ENCODE peak calls at places on chromosomes 16 and 17, in six cellular contexts. U is IMR-90, H is H9, W is neuronal stem cell, O is trophoblast cell, R is H1. A is an unnamed sample.

GRCh38 chr16:72291531-72291981 is 119.6 kb upstream of the PMFBP1 start:
- DNase-seq in U (peak), H (no peak), W (no peak), O (peak), R (no peak), A (peak)

GRCh38 chr17:73462830-73463229 is 151.0 kb upstream of the CDC42EP4 start:
- DNase-seq in U (no peak), H (no peak), W (no peak), O (no peak), R (no peak), A (no peak)

GRCh38 chr17:31533546-31534155 is 142.2 kb downstream of the RAB11FIP4 start:
- DNase-seq in U (peak), H (peak), W (peak), O (peak), R (no peak), A (peak)

GRCh38 chr17:9986754-9987382 is 81.8 kb upstream of the RCVRN start:
- DNase-seq in U (no peak), H (no peak), W (no peak), O (no peak), R (no peak), A (no peak)

GRCh38 chr17:69637399-69638165 is 223.1 kb downstream of the MAP2K6 start:
- DNase-seq in U (peak), H (no peak), W (no peak), O (no peak), R (no peak), A (peak)

GRCh38 chr17:35752471-35752870 is 568 bp downstream of the GAS2L2 start:
- DNase-seq in U (no peak), H (no peak), W (no peak), O (no peak), R (no peak), A (no peak)

GRCh38 chr17:12421646-12422306 is 243.9 kb upstream of the MYOCD start:
- DNase-seq in U (peak), H (no peak), W (no peak), O (no peak), R (no peak), A (peak)

GRCh38 chr17:49987681-49988441 is 7.2 kb downstream of the DLX3 start:
- DNase-seq in U (no peak), H (peak), W (no peak), O (no peak), R (no peak), A (no peak)

GRCh38 chr17:50198026-50198669 is 3.3 kb downstream of the COL1A1 start:
- DNase-seq in U (peak), H (no peak), W (no peak), O (peak), R (no peak), A (peak)

GRCh38 chr16:19213885-19214284 is 45.8 kb downstream of the SYT17 start:
- DNase-seq in U (no peak), H (no peak), W (no peak), O (no peak), R (no peak), A (no peak)

GRCh38 chr17:40854175-40854814 is 12.7 kb downstream of the KRT12 start:
- DNase-seq in U (peak), H (no peak), W (no peak), O (peak), R (no peak), A (peak)

GRCh38 chr16:28304214-28304613 is 11.9 kb downstream of the SBK1 start:
- DNase-seq in U (peak), H (peak), W (peak), O (peak), R (no peak), A (peak)

GRCh38 chr16:74949309-74949708 is 35.6 kb downstream of the WDR59 start:
- DNase-seq in U (no peak), H (no peak), W (no peak), O (no peak), R (no peak), A (no peak)

GRCh38 chr17:39963826-39964225 is 1.0 kb downstream of the GSDMA start:
- DNase-seq in U (no peak), H (no peak), W (no peak), O (no peak), R (no peak), A (no peak)

GRCh38 chr16:9790199-9790598 is 392.0 kb downstream of the GRIN2A start:
- DNase-seq in U (no peak), H (no peak), W (no peak), O (no peak), R (no peak), A (no peak)

GRCh38 chr17:11241611-11242226 is 706 bp downstream of the SHISA6 start:
- DNase-seq in U (no peak), H (peak), W (no peak), O (no peak), R (no peak), A (no peak)

GRCh38 chr16:69260019-69260418 is 51.1 kb upstream of the VPS4A start:
- DNase-seq in U (no peak), H (peak), W (no peak), O (no peak), R (no peak), A (no peak)

GRCh38 chr17:50129303-50129945 is 536 bp downstream of the SAMD14 start:
- DNase-seq in U (peak), H (peak), W (no peak), O (no peak), R (no peak), A (peak)

GRCh38 chr17:57391076-57391825 is 134.9 kb downstream of the MSI2 start:
- DNase-seq in U (no peak), H (no peak), W (no peak), O (peak), R (no peak), A (no peak)

GRCh38 chr16:66446737-66447136 is 19.6 kb downstream of the BEAN1 start:
- DNase-seq in U (no peak), H (no peak), W (no peak), O (peak), R (no peak), A (no peak)

GRCh38 chr16:14409563-14409962 is 220.5 kb downstream of the PARN start:
- DNase-seq in U (peak), H (no peak), W (no peak), O (peak), R (no peak), A (peak)

GRCh38 chr16:3576211-3576610 is 992 bp downstream of the NLRC3 start:
- DNase-seq in U (no peak), H (no peak), W (no peak), O (no peak), R (no peak), A (no peak)

GRCh38 chr16:6573577-6573976 is 759.1 kb upstream of the RBFOX1 start:
- DNase-seq in U (no peak), H (peak), W (peak), O (no peak), R (peak), A (no peak)

GRCh38 chr16:27439273-27440018 is 37.5 kb downstream of the IL21R start:
- DNase-seq in U (no peak), H (no peak), W (no peak), O (no peak), R (no peak), A (no peak)

GRCh38 chr16:1786242-1787055 is 3.7 kb downstream of the NUBP2 start:
- DNase-seq in U (no peak), H (peak), W (no peak), O (no peak), R (no peak), A (no peak)

GRCh38 chr17:5526821-5527598 is 40.6 kb downstream of the MIS12 start:
- DNase-seq in U (peak), H (no peak), W (peak), O (peak), R (no peak), A (peak)

GRCh38 chr16:19291459-19291858 is 5.9 kb downstream of the CLEC19A start:
- DNase-seq in U (no peak), H (peak), W (peak), O (peak), R (no peak), A (peak)

GRCh38 chr17:75031972-75032895 is 14.5 kb downstream of the ATP5PD start:
- DNase-seq in U (peak), H (peak), W (no peak), O (peak), R (no peak), A (peak)

GRCh38 chr16:78994135-78994534 is 606.4 kb downstream of the MAF start:
- DNase-seq in U (no peak), H (no peak), W (no peak), O (no peak), R (no peak), A (no peak)
- H4K8ac ChIP-seq in U (no peak), H (no peak), W (no peak), O (no peak), R (no peak), A (no peak)

GRCh38 chr17:77373298-77374169 is 232.8 kb downstream of the SEC14L1 start:
- DNase-seq in U (no peak), H (peak), W (no peak), O (no peak), R (no peak), A (peak)
- H3K18ac ChIP-seq in U (peak), H (peak), W (peak), O (peak), R (peak), A (peak)

GRCh38 chr17:79454826-79455225 is 156.0 kb downstream of the RBFOX3 start:
- DNase-seq in U (no peak), H (no peak), W (no peak), O (no peak), R (no peak), A (no peak)
- H3K14ac ChIP-seq in U (no peak), H (no peak), W (no peak), O (no peak), R (no peak), A (no peak)

GRCh38 chr17:21119247-21119944 is 7.4 kb upstream of the DHRS7B start:
- DNase-seq in U (peak), H (peak), W (peak), O (peak), R (no peak), A (peak)
- H4K8ac ChIP-seq in U (no peak), H (no peak), W (no peak), O (peak), R (no peak), A (no peak)

GRCh38 chr17:62617894-62618472 is 9.5 kb upstream of the MRC2 start:
- DNase-seq in U (peak), H (no peak), W (no peak), O (no peak), R (no peak), A (no peak)
- H3K18ac ChIP-seq in U (no peak), H (no peak), W (peak), O (no peak), R (no peak), A (no peak)

GRCh38 chr16:24093049-24093448 is 163.1 kb upstream of the CACNG3 start:
- DNase-seq in U (no peak), H (no peak), W (no peak), O (no peak), R (no peak), A (no peak)
- H3K14ac ChIP-seq in U (no peak), H (no peak), W (no peak), O (no peak), R (no peak), A (no peak)

DNA sequence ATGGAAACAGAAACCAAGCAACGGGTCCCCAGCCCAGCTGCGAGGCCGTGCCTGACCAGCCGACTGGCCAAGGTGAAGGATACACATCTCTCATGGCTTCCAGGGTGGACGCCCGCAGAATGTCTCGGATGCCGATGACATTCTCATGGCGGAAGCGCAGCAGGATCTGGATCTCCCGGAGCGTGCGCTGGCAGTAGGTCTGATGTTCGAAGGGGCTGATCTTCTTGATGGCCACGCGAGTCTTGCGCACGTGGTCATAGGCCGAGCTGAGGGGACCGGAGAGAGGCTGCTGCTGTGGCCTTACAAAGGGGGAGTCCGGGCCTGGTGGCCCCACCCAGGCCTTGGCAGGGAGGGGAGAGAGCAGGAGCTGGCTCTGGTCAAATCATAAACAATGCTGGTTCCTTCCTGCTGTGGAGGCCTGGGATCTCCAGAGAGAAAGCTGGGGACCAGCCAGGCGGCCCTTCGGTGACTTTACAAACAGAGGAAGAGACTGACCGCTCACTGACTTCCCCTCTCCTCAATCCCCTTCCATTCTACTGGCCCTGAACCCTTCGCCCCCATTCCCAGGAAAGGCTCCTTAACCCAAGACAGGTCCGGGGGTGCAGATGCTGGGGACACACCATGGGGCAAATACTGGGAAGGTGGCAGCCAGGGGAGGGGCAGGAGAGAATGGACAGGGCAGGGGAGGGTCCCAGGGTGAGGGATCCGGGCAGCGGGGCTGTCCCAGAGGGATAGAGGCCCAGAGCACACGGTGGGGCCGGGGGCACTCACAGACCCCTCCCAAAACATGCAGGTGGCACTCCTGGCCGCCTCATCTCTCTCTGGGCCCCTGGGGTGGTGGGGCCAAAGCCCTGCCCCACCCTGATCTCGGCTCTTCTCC is 1.0 kb downstream of the MAPK3 start:
- DNase-seq in U (no peak), H (peak), W (no peak), O (peak), R (no peak), A (peak)
- H4K8ac ChIP-seq in U (peak), H (no peak), W (no peak), O (peak), R (no peak), A (peak)

DNA sequence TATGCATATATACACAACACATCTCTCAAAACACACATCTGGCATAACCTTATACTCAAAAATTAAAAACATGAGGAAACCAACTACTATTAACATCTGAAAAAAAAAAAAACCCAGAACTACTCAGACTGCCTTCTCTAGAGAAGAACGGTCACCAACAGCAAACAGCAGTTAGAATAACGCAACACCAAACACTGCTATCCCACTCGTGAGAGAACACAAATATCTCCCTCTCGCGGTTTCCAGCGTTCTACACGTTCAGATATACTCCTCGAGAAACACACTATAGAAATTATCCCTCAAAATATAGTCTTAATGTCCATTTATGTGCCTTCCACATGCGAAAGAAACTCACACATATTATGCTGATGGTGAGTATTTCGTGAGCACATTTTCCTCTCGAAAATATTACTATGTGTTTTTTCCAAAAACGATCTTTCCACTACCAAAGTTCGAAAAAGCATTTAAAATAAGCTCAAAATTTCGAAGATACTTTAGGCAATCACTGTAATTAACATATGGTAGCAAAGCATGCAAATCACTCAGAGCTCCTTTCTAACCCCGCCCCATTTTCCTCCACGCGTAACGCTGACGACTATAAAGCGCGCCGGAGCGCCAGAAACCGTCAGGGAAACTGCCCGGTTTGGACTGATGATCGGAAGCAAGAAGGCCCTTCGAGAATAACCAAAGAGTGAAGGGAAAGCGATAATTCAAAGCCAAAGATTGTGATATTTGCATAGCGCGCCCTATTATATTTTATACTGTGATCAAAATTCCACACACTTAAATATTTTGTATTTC is 60.1 kb downstream of the TEX14 start:
- DNase-seq in U (peak), H (peak), W (peak), O (peak), R (peak), A (peak)
- H3K18ac ChIP-seq in U (peak), H (no peak), W (no peak), O (no peak), R (no peak), A (peak)

GRCh38 chr17:33484559-33484958 is 191.5 kb upstream of the ASIC2 start:
- DNase-seq in U (no peak), H (no peak), W (no peak), O (no peak), R (no peak), A (no peak)

GRCh38 chr17:33487187-33487586 is 194.1 kb upstream of the ASIC2 start:
- DNase-seq in U (no peak), H (no peak), W (no peak), O (no peak), R (no peak), A (no peak)

GRCh38 chr17:33481652-33482051 is 188.6 kb upstream of the ASIC2 start:
- DNase-seq in U (no peak), H (no peak), W (no peak), O (no peak), R (no peak), A (no peak)

GRCh38 chr17:33486135-33486886 is 193.2 kb upstream of the ASIC2 start:
- DNase-seq in U (no peak), H (no peak), W (no peak), O (no peak), R (no peak), A (peak)

GRCh38 chr17:33482636-33483035 is 189.5 kb upstream of the ASIC2 start:
- DNase-seq in U (no peak), H (no peak), W (no peak), O (no peak), R (no peak), A (no peak)
- H3K14ac ChIP-seq in U (no peak), H (no peak), W (no peak), O (no peak), R (no peak), A (no peak)